ENCODE peak calls at places on chromosome 18, in six cellular contexts. S, X, Q, Y, N and F are unnamed samples.
A peak's percentile ranks its signal among the peaks of the same experiment; 100 is the strongest.

GRCh38 chr18:33159151-33159550 is 281.4 kb downstream of the CCDC178 start:
- DNase-seq in S (no peak), X (no peak), Q (no peak), Y (no peak), N (no peak), F (no peak)

GRCh38 chr18:34864836-34865497 is 154.9 kb downstream of the DTNA start:
- DNase-seq in S (no peak), X (no peak), Q (no peak), Y (no peak), N (no peak), F (no peak)

GRCh38 chr18:57529151-57529550 is 57.4 kb downstream of the FECH start:
- DNase-seq in S (no peak), X (no peak), Q (no peak), Y (no peak), N (no peak), F (no peak)

GRCh38 chr18:58335821-58336220 is 291.8 kb downstream of the NEDD4L start:
- DNase-seq in S (no peak), X (no peak), Q (no peak), Y (peak; percentile 28), N (no peak), F (no peak)

GRCh38 chr18:27861539-27861938 is 315.4 kb downstream of the CDH2 start:
- DNase-seq in S (no peak), X (no peak), Q (no peak), Y (no peak), N (no peak), F (no peak)

GRCh38 chr18:63970803-63971191 is 916 bp downstream of the SERPINB8 start:
- DNase-seq in S (no peak), X (peak; percentile 21), Q (peak; percentile 72), Y (peak; percentile 80), N (peak; percentile 67), F (peak; percentile 67)

GRCh38 chr18:5944448-5944847 is 49.1 kb upstream of the TMEM200C start:
- DNase-seq in S (no peak), X (no peak), Q (no peak), Y (no peak), N (no peak), F (no peak)

GRCh38 chr18:57771183-57771582 is 31.9 kb downstream of the ATP8B1 start:
- DNase-seq in S (no peak), X (no peak), Q (no peak), Y (no peak), N (no peak), F (no peak)

GRCh38 chr18:11320981-11321380 is 171.6 kb upstream of the PIEZO2 start:
- DNase-seq in S (no peak), X (peak; percentile 79), Q (peak; percentile 54), Y (no peak), N (no peak), F (no peak)

GRCh38 chr18:5729983-5730699 is 165.2 kb downstream of the TMEM200C start:
- DNase-seq in S (no peak), X (no peak), Q (no peak), Y (no peak), N (no peak), F (no peak)

GRCh38 chr18:75293591-75293990 is 83.0 kb downstream of the TSHZ1 start:
- DNase-seq in S (no peak), X (peak; percentile 26), Q (peak; percentile 67), Y (no peak), N (no peak), F (no peak)

GRCh38 chr18:11857177-11857887 is 6.1 kb downstream of the CHMP1B start:
- DNase-seq in S (peak; percentile 43), X (peak; percentile 100), Q (peak; percentile 98), Y (peak; percentile 93), N (no peak), F (peak; percentile 61)

GRCh38 chr18:47448956-47449355 is 197.5 kb upstream of the SKOR2 start:
- DNase-seq in S (no peak), X (no peak), Q (no peak), Y (no peak), N (no peak), F (no peak)

GRCh38 chr18:62954341-62954740 is 239.0 kb downstream of the PHLPP1 start:
- DNase-seq in S (no peak), X (peak; percentile 52), Q (no peak), Y (no peak), N (no peak), F (no peak)

GRCh38 chr18:27449104-27449503 is 264.0 kb upstream of the CHST9 start:
- DNase-seq in S (no peak), X (no peak), Q (no peak), Y (no peak), N (no peak), F (no peak)

GRCh38 chr18:62073461-62073860 is 113.4 kb downstream of the PIGN start:
- DNase-seq in S (no peak), X (no peak), Q (no peak), Y (no peak), N (no peak), F (no peak)

GRCh38 chr18:55054591-55054990 is 95.3 kb upstream of the CCDC68 start:
- DNase-seq in S (no peak), X (no peak), Q (no peak), Y (no peak), N (no peak), F (no peak)

GRCh38 chr18:48785686-48786470 is 164.9 kb downstream of the SMAD7 start:
- DNase-seq in S (no peak), X (no peak), Q (no peak), Y (no peak), N (no peak), F (no peak)

GRCh38 chr18:67730884-67731283 is 214.4 kb upstream of the DSEL start:
- DNase-seq in S (no peak), X (peak; percentile 76), Q (peak; percentile 18), Y (no peak), N (no peak), F (no peak)

GRCh38 chr18:11591957-11592356 is 17.4 kb upstream of the SLC35G4 start:
- DNase-seq in S (no peak), X (no peak), Q (no peak), Y (peak; percentile 55), N (no peak), F (peak; percentile 31)

GRCh38 chr18:25446972-25447371 is 95.0 kb upstream of the ZNF521 start:
- DNase-seq in S (no peak), X (no peak), Q (no peak), Y (peak; percentile 25), N (no peak), F (no peak)

GRCh38 chr18:1505856-1506255 is 601.2 kb downstream of the ADCYAP1 start:
- DNase-seq in S (no peak), X (no peak), Q (no peak), Y (peak; percentile 37), N (no peak), F (no peak)

GRCh38 chr18:46721331-46721730 is 35.5 kb downstream of the ST8SIA5 start:
- DNase-seq in S (no peak), X (no peak), Q (no peak), Y (no peak), N (no peak), F (no peak)

GRCh38 chr18:40902436-40902835 is 1052.6 kb upstream of the PIK3C3 start:
- DNase-seq in S (no peak), X (no peak), Q (no peak), Y (no peak), N (no peak), F (no peak)

GRCh38 chr18:40897884-40898283 is 1057.2 kb upstream of the PIK3C3 start:
- DNase-seq in S (no peak), X (no peak), Q (no peak), Y (no peak), N (no peak), F (peak; percentile 69)
- H4K8ac ChIP-seq in S (no peak overlapping the region), X (no peak overlapping the region), Q (peak overlapping the region; percentile 6), Y (no peak overlapping the region), N (no peak overlapping the region), F (no peak overlapping the region)

GRCh38 chr18:12890500-12890899 is 6.5 kb upstream of the PTPN2 start:
- DNase-seq in S (no peak), X (no peak), Q (no peak), Y (peak; percentile 30), N (no peak), F (no peak)
- H2BK15ac ChIP-seq in S (no peak overlapping the region), X (no peak overlapping the region), Q (no peak overlapping the region), Y (no peak overlapping the region), N (no peak overlapping the region), F (no peak overlapping the region)

DNA sequence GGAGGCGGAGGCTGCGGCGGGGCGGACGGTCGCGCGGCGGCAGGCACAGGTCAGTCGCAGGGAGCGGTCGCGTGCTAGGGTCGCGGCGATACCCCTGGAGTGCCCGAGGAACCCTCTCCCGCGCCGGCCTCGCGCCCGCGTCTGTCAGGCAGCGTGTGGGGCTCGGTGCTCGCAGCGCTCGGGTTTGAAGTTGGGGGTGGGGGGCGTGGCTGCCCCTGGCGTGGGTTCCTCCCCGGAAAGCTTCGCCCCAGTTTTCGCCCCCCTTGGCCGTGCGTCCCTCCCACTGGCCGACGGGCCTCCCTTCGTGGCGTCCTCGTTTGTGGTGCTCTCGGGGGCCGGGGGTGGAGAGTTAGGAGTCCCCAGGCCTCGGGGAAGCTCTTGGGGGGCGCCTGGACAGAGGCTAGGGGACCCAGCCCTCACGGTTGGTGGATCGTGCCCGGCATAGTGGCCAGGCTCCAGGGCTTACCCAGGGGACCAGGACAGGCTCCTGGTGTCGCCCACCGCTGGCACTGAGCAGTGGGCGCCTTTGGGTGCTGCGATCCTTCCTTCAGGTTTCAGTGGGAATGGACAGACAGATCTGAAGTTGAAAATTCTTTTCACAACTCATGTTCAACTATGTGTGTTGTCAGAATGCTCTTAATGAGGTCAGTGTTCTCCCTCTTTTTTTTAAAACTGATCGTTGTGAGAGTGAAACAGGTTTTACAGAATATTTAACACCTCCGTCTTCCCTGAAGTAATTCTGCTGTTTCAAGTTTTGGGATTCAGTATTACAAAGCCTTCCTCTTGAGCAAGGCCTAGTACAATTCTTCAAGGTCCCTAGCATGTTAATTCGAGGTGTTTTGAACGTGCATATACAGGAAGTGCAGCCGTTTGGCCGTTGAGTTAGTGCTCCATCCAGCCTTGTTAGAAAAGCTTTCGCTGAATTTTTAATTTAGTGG is 599 bp downstream of the RALBP1 start:
- DNase-seq in S (no peak), X (peak; percentile 39), Q (peak; percentile 46), Y (peak; percentile 20), N (no peak), F (no peak)
- H4K8ac ChIP-seq in S (no peak overlapping the region), X (peak overlapping the region; percentile 22), Q (peak overlapping the region; percentile 95), Y (no peak overlapping the region), N (peak overlapping the region; percentile 79), F (no peak overlapping the region)

GRCh38 chr18:36379426-36379984 is 82.0 kb downstream of the FHOD3 start:
- DNase-seq in S (no peak), X (no peak), Q (no peak), Y (peak; percentile 28), N (no peak), F (no peak)

GRCh38 chr18:36380173-36380827 is 82.8 kb downstream of the FHOD3 start:
- DNase-seq in S (no peak), X (no peak), Q (no peak), Y (no peak), N (no peak), F (no peak)

GRCh38 chr18:36376361-36376760 is 78.8 kb downstream of the FHOD3 start:
- DNase-seq in S (no peak), X (peak; percentile 64), Q (no peak), Y (no peak), N (no peak), F (no peak)

GRCh38 chr18:36377626-36378025 is 80.1 kb downstream of the FHOD3 start:
- DNase-seq in S (no peak), X (no peak), Q (no peak), Y (no peak), N (no peak), F (no peak)

DNA sequence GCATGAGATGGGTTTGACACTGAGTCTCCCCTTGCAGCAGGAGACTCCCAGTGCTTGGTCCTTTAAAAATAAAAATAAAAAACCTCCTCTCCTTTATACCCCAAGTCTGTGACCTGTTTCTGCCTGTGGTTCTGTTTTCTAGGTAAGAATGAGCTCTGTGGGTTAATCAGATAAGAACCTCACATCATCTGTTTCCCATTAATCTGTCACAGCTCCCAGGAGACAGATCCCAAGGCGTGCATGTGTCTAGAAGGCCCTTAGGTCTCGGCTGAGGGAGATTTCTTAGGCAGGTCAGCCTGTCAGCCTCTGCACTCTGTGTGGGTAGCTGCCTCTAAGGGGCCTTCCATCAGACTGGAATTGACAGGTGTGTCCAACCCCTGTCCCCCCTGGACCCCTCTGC is 80.7 kb downstream of the FHOD3 start:
- DNase-seq in S (no peak), X (no peak), Q (no peak), Y (peak; percentile 15), N (no peak), F (no peak)
- H2BK15ac ChIP-seq in S (no peak overlapping the region), X (no peak overlapping the region), Q (no peak overlapping the region), Y (no peak overlapping the region), N (no peak overlapping the region), F (no peak overlapping the region)